ENCODE peak calls at places on chromosomes 13 and 19, in four cellular contexts. One of them, this sample, is unnamed.

GRCh38 chr13:95153647-95154405 is 147.4 kb downstream of the ABCC4 start:
- DNase-seq in CD8-positive, alpha-beta memory T cell: no peak
- DNase-seq in transverse colon: no peak
- DNase-seq in IMR-90: peak
- DNase-seq in this sample: no peak

GRCh38 chr13:112855859-112856258 is 113.2 kb upstream of the MCF2L start:
- DNase-seq in CD8-positive, alpha-beta memory T cell: no peak
- DNase-seq in transverse colon: no peak
- DNase-seq in IMR-90: no peak
- DNase-seq in this sample: no peak

GRCh38 chr13:94343243-94343585 is 136.3 kb downstream of the DCT start:
- DNase-seq in CD8-positive, alpha-beta memory T cell: no peak
- DNase-seq in transverse colon: no peak
- DNase-seq in IMR-90: peak
- DNase-seq in this sample: no peak

GRCh38 chr13:21336609-21337008 is 122.5 kb downstream of the ZDHHC20 start:
- DNase-seq in CD8-positive, alpha-beta memory T cell: no peak
- DNase-seq in transverse colon: no peak
- DNase-seq in IMR-90: no peak
- DNase-seq in this sample: no peak

GRCh38 chr13:41216160-41216559 is 21.8 kb upstream of the KBTBD7 start:
- DNase-seq in CD8-positive, alpha-beta memory T cell: no peak
- DNase-seq in transverse colon: no peak
- DNase-seq in IMR-90: peak
- DNase-seq in this sample: no peak

GRCh38 chr19:35793381-35794165 is 18.2 kb downstream of the ARHGAP33 start:
- DNase-seq in CD8-positive, alpha-beta memory T cell: no peak
- DNase-seq in transverse colon: no peak
- DNase-seq in IMR-90: no peak
- DNase-seq in this sample: no peak

GRCh38 chr19:45424191-45425058 is 708 bp upstream of the ERCC1 start:
- DNase-seq in CD8-positive, alpha-beta memory T cell: peak
- DNase-seq in transverse colon: peak
- DNase-seq in IMR-90: peak
- DNase-seq in this sample: no peak

GRCh38 chr19:4559569-4559968 is at the start of gene SEMA6B:
- DNase-seq in CD8-positive, alpha-beta memory T cell: no peak
- DNase-seq in transverse colon: no peak
- DNase-seq in IMR-90: no peak
- DNase-seq in this sample: no peak

GRCh38 chr13:110319774-110320509 is 12.9 kb downstream of the COL4A2 start:
- DNase-seq in CD8-positive, alpha-beta memory T cell: no peak
- DNase-seq in transverse colon: no peak
- DNase-seq in IMR-90: peak
- DNase-seq in this sample: no peak

GRCh38 chr19:16001481-16002312 is 52.9 kb downstream of the OR10H4 start:
- DNase-seq in CD8-positive, alpha-beta memory T cell: no peak
- DNase-seq in transverse colon: peak
- DNase-seq in IMR-90: peak
- DNase-seq in this sample: no peak

GRCh38 chr19:40691421-40692211 is 1.2 kb upstream of the NUMBL start:
- DNase-seq in CD8-positive, alpha-beta memory T cell: no peak
- DNase-seq in transverse colon: no peak
- DNase-seq in IMR-90: no peak
- DNase-seq in this sample: no peak

GRCh38 chr13:99383511-99383921 is 76.3 kb upstream of the GPR183 start:
- DNase-seq in CD8-positive, alpha-beta memory T cell: no peak
- DNase-seq in transverse colon: no peak
- DNase-seq in IMR-90: no peak
- DNase-seq in this sample: no peak

GRCh38 chr13:78520425-78520824 is 82.9 kb downstream of the POU4F1 start:
- DNase-seq in CD8-positive, alpha-beta memory T cell: no peak
- DNase-seq in transverse colon: no peak
- DNase-seq in IMR-90: no peak
- DNase-seq in this sample: no peak

GRCh38 chr13:72341904-72342303 is 385.5 kb downstream of the MZT1 start:
- DNase-seq in CD8-positive, alpha-beta memory T cell: no peak
- DNase-seq in transverse colon: no peak
- DNase-seq in IMR-90: no peak
- DNase-seq in this sample: no peak

GRCh38 chr13:98962901-98963594 is 14.8 kb downstream of the DOCK9 start:
- DNase-seq in CD8-positive, alpha-beta memory T cell: no peak
- DNase-seq in transverse colon: no peak
- DNase-seq in IMR-90: no peak
- DNase-seq in this sample: no peak

GRCh38 chr13:79862515-79862914 is 381.6 kb downstream of the NDFIP2 start:
- DNase-seq in CD8-positive, alpha-beta memory T cell: no peak
- DNase-seq in transverse colon: no peak
- DNase-seq in IMR-90: no peak
- DNase-seq in this sample: no peak

GRCh38 chr13:100394005-100394695 is 194.4 kb downstream of the GGACT start:
- DNase-seq in CD8-positive, alpha-beta memory T cell: no peak
- DNase-seq in transverse colon: no peak
- DNase-seq in IMR-90: peak
- DNase-seq in this sample: no peak

GRCh38 chr13:50594276-50594970 is 249.1 kb downstream of the DLEU7 start:
- DNase-seq in CD8-positive, alpha-beta memory T cell: no peak
- DNase-seq in transverse colon: peak
- DNase-seq in IMR-90: no peak
- DNase-seq in this sample: no peak

GRCh38 chr13:44365008-44365407 is 8.6 kb upstream of the SERP2 start:
- DNase-seq in CD8-positive, alpha-beta memory T cell: no peak
- DNase-seq in transverse colon: no peak
- DNase-seq in IMR-90: peak
- DNase-seq in this sample: no peak

GRCh38 chr19:46181386-46181774 is 33.3 kb downstream of the IGFL2 start:
- DNase-seq in CD8-positive, alpha-beta memory T cell: no peak
- DNase-seq in transverse colon: no peak
- DNase-seq in IMR-90: peak
- DNase-seq in this sample: no peak

GRCh38 chr19:39195755-39196154 is 1.0 kb upstream of the NCCRP1 start:
- DNase-seq in CD8-positive, alpha-beta memory T cell: no peak
- DNase-seq in transverse colon: no peak
- DNase-seq in IMR-90: no peak
- DNase-seq in this sample: no peak

GRCh38 chr19:12090807-12091206 is 26.3 kb downstream of the ZNF844 start:
- DNase-seq in CD8-positive, alpha-beta memory T cell: peak
- DNase-seq in transverse colon: peak
- DNase-seq in IMR-90: peak
- DNase-seq in this sample: peak

GRCh38 chr19:58479303-58479702 is 3.2 kb downstream of the ZNF446 start:
- DNase-seq in CD8-positive, alpha-beta memory T cell: no peak
- DNase-seq in transverse colon: no peak
- DNase-seq in IMR-90: no peak
- DNase-seq in this sample: no peak

GRCh38 chr13:48564046-48564445 is 31.2 kb upstream of the RCBTB2 start:
- DNase-seq in CD8-positive, alpha-beta memory T cell: no peak
- DNase-seq in transverse colon: no peak
- DNase-seq in IMR-90: peak
- DNase-seq in this sample: no peak

GRCh38 chr13:67355791-67356190 is 125.7 kb upstream of the PCDH9 start:
- DNase-seq in CD8-positive, alpha-beta memory T cell: no peak
- DNase-seq in transverse colon: no peak
- DNase-seq in IMR-90: no peak
- DNase-seq in this sample: no peak

GRCh38 chr19:45729774-45730388 is 815 bp downstream of the FBXO46 start:
- DNase-seq in CD8-positive, alpha-beta memory T cell: no peak
- DNase-seq in transverse colon: peak
- DNase-seq in IMR-90: no peak
- DNase-seq in this sample: no peak

GRCh38 chr19:10766681-10767201 is 48.9 kb downstream of the DNM2 start:
- DNase-seq in CD8-positive, alpha-beta memory T cell: no peak
- DNase-seq in transverse colon: no peak
- DNase-seq in IMR-90: peak
- DNase-seq in this sample: no peak

GRCh38 chr19:49981603-49982593 is 20.9 kb upstream of the SIGLEC11 start:
- DNase-seq in CD8-positive, alpha-beta memory T cell: no peak
- DNase-seq in transverse colon: no peak
- DNase-seq in IMR-90: no peak
- DNase-seq in this sample: no peak

GRCh38 chr13:46648166-46648607 is 95.2 kb downstream of the LRCH1 start:
- DNase-seq in CD8-positive, alpha-beta memory T cell: no peak
- DNase-seq in transverse colon: peak
- DNase-seq in IMR-90: peak
- DNase-seq in this sample: no peak

GRCh38 chr13:60448907-60449510 is 52.0 kb downstream of the TDRD3 start:
- DNase-seq in CD8-positive, alpha-beta memory T cell: no peak
- DNase-seq in transverse colon: no peak
- DNase-seq in IMR-90: peak
- DNase-seq in this sample: no peak

GRCh38 chr13:111908391-111908790 is 158.6 kb upstream of the SOX1 start:
- DNase-seq in CD8-positive, alpha-beta memory T cell: no peak
- DNase-seq in transverse colon: no peak
- DNase-seq in IMR-90: no peak
- DNase-seq in this sample: no peak

GRCh38 chr13:113794086-113794485 is 35.1 kb downstream of the TMEM255B start:
- DNase-seq in CD8-positive, alpha-beta memory T cell: no peak
- DNase-seq in transverse colon: no peak
- DNase-seq in IMR-90: no peak
- DNase-seq in this sample: no peak

GRCh38 chr19:48252625-48253024 is 3.1 kb downstream of the CARD8 start:
- DNase-seq in CD8-positive, alpha-beta memory T cell: no peak
- DNase-seq in transverse colon: no peak
- DNase-seq in IMR-90: no peak
- DNase-seq in this sample: no peak

GRCh38 chr19:48254529-48254970 is 1.2 kb downstream of the CARD8 start:
- DNase-seq in CD8-positive, alpha-beta memory T cell: no peak
- DNase-seq in transverse colon: no peak
- DNase-seq in IMR-90: no peak
- DNase-seq in this sample: no peak

GRCh38 chr19:48258350-48258749 is 2.6 kb upstream of the CARD8 start:
- DNase-seq in CD8-positive, alpha-beta memory T cell: peak
- DNase-seq in transverse colon: no peak
- DNase-seq in IMR-90: no peak
- DNase-seq in this sample: peak

GRCh38 chr19:48253999-48254398 is 1.7 kb downstream of the CARD8 start:
- DNase-seq in CD8-positive, alpha-beta memory T cell: no peak
- DNase-seq in transverse colon: no peak
- DNase-seq in IMR-90: no peak
- DNase-seq in this sample: no peak

GRCh38 chr19:48255376-48256303 is at the start of gene CARD8:
- DNase-seq in CD8-positive, alpha-beta memory T cell: peak
- DNase-seq in transverse colon: peak
- DNase-seq in IMR-90: peak
- DNase-seq in this sample: peak
- H3K27ac ChIP-seq in CD8-positive, alpha-beta memory T cell: peak
- H3K27ac ChIP-seq in transverse colon: peak
- H3K27ac ChIP-seq in IMR-90: peak
- H3K27ac ChIP-seq in this sample: peak

GRCh38 chr19:2548966-2549365 is 73.0 kb downstream of the GADD45B start:
- DNase-seq in CD8-positive, alpha-beta memory T cell: no peak
- DNase-seq in transverse colon: no peak
- DNase-seq in IMR-90: no peak
- DNase-seq in this sample: no peak

GRCh38 chr19:2551172-2551863 is 75.4 kb downstream of the GADD45B start:
- DNase-seq in CD8-positive, alpha-beta memory T cell: no peak
- DNase-seq in transverse colon: no peak
- DNase-seq in IMR-90: no peak
- DNase-seq in this sample: no peak

GRCh38 chr19:2547721-2548120 is 71.8 kb downstream of the GADD45B start:
- DNase-seq in CD8-positive, alpha-beta memory T cell: no peak
- DNase-seq in transverse colon: no peak
- DNase-seq in IMR-90: no peak
- DNase-seq in this sample: no peak

GRCh38 chr19:2550431-2551171 is 74.7 kb downstream of the GADD45B start:
- DNase-seq in CD8-positive, alpha-beta memory T cell: no peak
- DNase-seq in transverse colon: no peak
- DNase-seq in IMR-90: no peak
- DNase-seq in this sample: no peak

GRCh38 chr19:2549701-2550191 is 73.8 kb downstream of the GADD45B start:
- DNase-seq in CD8-positive, alpha-beta memory T cell: no peak
- DNase-seq in transverse colon: peak
- DNase-seq in IMR-90: peak
- DNase-seq in this sample: no peak
- H3K27ac ChIP-seq in CD8-positive, alpha-beta memory T cell: no peak
- H3K27ac ChIP-seq in transverse colon: peak
- H3K27ac ChIP-seq in IMR-90: peak
- H3K27ac ChIP-seq in this sample: no peak

GRCh38 chr19:1018932-1019615 is 1.8 kb downstream of the TMEM259 start:
- DNase-seq in CD8-positive, alpha-beta memory T cell: no peak
- DNase-seq in transverse colon: no peak
- DNase-seq in IMR-90: no peak
- DNase-seq in this sample: no peak

GRCh38 chr19:1019980-1020867 is 699 bp downstream of the TMEM259 start:
- DNase-seq in CD8-positive, alpha-beta memory T cell: no peak
- DNase-seq in transverse colon: no peak
- DNase-seq in IMR-90: no peak
- DNase-seq in this sample: no peak

GRCh38 chr19:1020868-1021425 is at the start of gene TMEM259:
- DNase-seq in CD8-positive, alpha-beta memory T cell: peak
- DNase-seq in transverse colon: peak
- DNase-seq in IMR-90: peak
- DNase-seq in this sample: peak

GRCh38 chr19:1018393-1018792 is 2.5 kb downstream of the TMEM259 start:
- DNase-seq in CD8-positive, alpha-beta memory T cell: no peak
- DNase-seq in transverse colon: no peak
- DNase-seq in IMR-90: no peak
- DNase-seq in this sample: no peak

GRCh38 chr19:1019616-1019961 is 1.3 kb downstream of the TMEM259 start:
- DNase-seq in CD8-positive, alpha-beta memory T cell: no peak
- DNase-seq in transverse colon: no peak
- DNase-seq in IMR-90: no peak
- DNase-seq in this sample: no peak
- H3K27ac ChIP-seq in CD8-positive, alpha-beta memory T cell: peak
- H3K27ac ChIP-seq in transverse colon: peak
- H3K27ac ChIP-seq in IMR-90: peak
- H3K27ac ChIP-seq in this sample: peak

DNA sequence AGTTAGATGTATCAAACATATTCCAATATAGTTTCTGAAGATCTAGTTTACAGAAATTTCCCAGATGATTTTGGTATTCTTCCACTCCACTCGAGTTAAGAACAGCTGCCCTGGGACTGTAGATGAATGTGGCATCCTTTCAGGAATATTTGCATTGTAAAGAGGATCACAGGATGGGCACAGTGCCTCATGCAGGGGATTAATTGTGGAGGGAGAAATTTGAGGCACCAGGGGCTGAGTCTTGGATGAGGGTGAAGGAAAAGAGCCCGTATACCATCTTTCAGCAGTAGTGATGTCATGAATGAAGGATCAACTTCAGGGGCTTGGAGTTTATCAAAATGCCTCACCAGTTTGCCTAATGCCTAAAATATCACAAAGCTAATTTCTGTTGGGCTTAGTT is 4.0 kb upstream of the PDS5B start:
- DNase-seq in CD8-positive, alpha-beta memory T cell: no peak
- DNase-seq in transverse colon: no peak
- DNase-seq in IMR-90: no peak
- DNase-seq in this sample: no peak
- H3K27ac ChIP-seq in CD8-positive, alpha-beta memory T cell: no peak
- H3K27ac ChIP-seq in transverse colon: no peak
- H3K27ac ChIP-seq in IMR-90: no peak
- H3K27ac ChIP-seq in this sample: no peak